ENCODE peak calls at places on chromosomes 3 and 15, in eight cellular contexts. S is HFF-Myc; N is AG04450; Y is mammary epithelial cell; M is CD4-positive, alpha-beta T cell; Q is progenitor cell of endocrine pancreas; C is fibroblast of pulmonary artery; D is AG10803. F is an unnamed sample.

GRCh38 chr15:64678126-64678819 is 97.1 kb downstream of the RBPMS2 start:
- DNase-seq in S (no peak), N (no peak), Y (peak; percentile 39), M (no peak), Q (no peak), C (no peak), D (no peak), F (no peak)

GRCh38 chr3:138945646-138946553 is 1.0 kb downstream of the FOXL2 start:
- DNase-seq in S (no peak), N (no peak), Y (peak; percentile 74), M (no peak), Q (no peak), C (peak; percentile 38), D (peak; percentile 62), F (no peak)

GRCh38 chr3:117562000-117562399 is 852.4 kb downstream of the TUSC7 start:
- DNase-seq in S (no peak), N (no peak), Y (no peak), M (no peak), Q (no peak), C (no peak), D (no peak), F (no peak)

GRCh38 chr15:82803793-82804574 is 1.9 kb downstream of the FSD2 start:
- DNase-seq in S (no peak), N (no peak), Y (no peak), M (no peak), Q (no peak), C (peak; percentile 27), D (peak; percentile 36), F (no peak)

GRCh38 chr15:70762469-70763119 is 764 bp downstream of the UACA start:
- DNase-seq in S (no peak), N (no peak), Y (peak; percentile 63), M (no peak), Q (peak; percentile 40), C (peak; percentile 70), D (peak; percentile 69), F (no peak)

GRCh38 chr3:161413127-161413854 is 42.0 kb upstream of the SPTSSB start:
- DNase-seq in S (no peak), N (no peak), Y (peak; percentile 52), M (no peak), Q (no peak), C (peak; percentile 69), D (peak; percentile 15), F (no peak)

GRCh38 chr3:72082121-72082715 is 297.3 kb upstream of the PROK2 start:
- DNase-seq in S (no peak), N (no peak), Y (no peak), M (no peak), Q (no peak), C (peak; percentile 75), D (peak; percentile 66), F (no peak)

GRCh38 chr3:134366928-134367352 is 7.3 kb downstream of the AMOTL2 start:
- DNase-seq in S (no peak), N (no peak), Y (no peak), M (no peak), Q (no peak), C (no peak), D (peak; percentile 72), F (no peak)

GRCh38 chr3:94063497-94064119 is 747 bp downstream of the NSUN3 start:
- DNase-seq in S (no peak), N (no peak), Y (peak; percentile 16), M (no peak), Q (no peak), C (no peak), D (peak; percentile 15), F (no peak)

GRCh38 chr15:101610628-101611000 is 41.6 kb downstream of the TM2D3 start:
- DNase-seq in S (no peak), N (no peak), Y (no peak), M (no peak), Q (no peak), C (no peak), D (no peak), F (no peak)

GRCh38 chr15:73941044-73941443 is 14.8 kb downstream of the LOXL1 start:
- DNase-seq in S (no peak), N (peak; percentile 88), Y (no peak), M (no peak), Q (no peak), C (peak; percentile 91), D (peak; percentile 98), F (no peak)

GRCh38 chr3:4338751-4339150 is 35.6 kb downstream of the SETMAR start:
- DNase-seq in S (no peak), N (no peak), Y (no peak), M (no peak), Q (no peak), C (no peak), D (no peak), F (no peak)

GRCh38 chr3:169657351-169658124 is 6.0 kb downstream of the MECOM start:
- DNase-seq in S (no peak), N (no peak), Y (no peak), M (no peak), Q (no peak), C (no peak), D (no peak), F (no peak)

GRCh38 chr3:184590795-184591194 is 29.2 kb downstream of the EPHB3 start:
- DNase-seq in S (no peak), N (no peak), Y (no peak), M (no peak), Q (no peak), C (peak; percentile 30), D (no peak), F (no peak)

GRCh38 chr15:38320181-38320580 is 67.5 kb downstream of the SPRED1 start:
- DNase-seq in S (no peak), N (no peak), Y (no peak), M (no peak), Q (no peak), C (peak; percentile 36), D (no peak), F (no peak)

GRCh38 chr3:184651945-184652344 is 59.9 kb downstream of the MAGEF1 start:
- DNase-seq in S (no peak), N (no peak), Y (peak; percentile 97), M (no peak), Q (no peak), C (no peak), D (no peak), F (no peak)

GRCh38 chr3:38131621-38132369 is 5.1 kb downstream of the ACAA1 start:
- DNase-seq in S (no peak), N (no peak), Y (no peak), M (no peak), Q (no peak), C (peak; percentile 60), D (peak; percentile 20), F (no peak)
- TF ChIP-seq CTCF in S (peak; percentile 66), N (peak; percentile 63), Y (peak; percentile 51), M (peak; percentile 28), Q (peak; percentile 53), C (peak; percentile 71), D (peak; percentile 48), F (peak; percentile 51)

GRCh38 chr3:49313902-49314676 is 25.8 kb downstream of the USP4 start:
- DNase-seq in S (no peak), N (no peak), Y (peak; percentile 23), M (no peak), Q (no peak), C (peak; percentile 61), D (no peak), F (no peak)

GRCh38 chr3:49311283-49311682 is 28.6 kb downstream of the USP4 start:
- DNase-seq in S (no peak), N (no peak), Y (no peak), M (no peak), Q (no peak), C (no peak), D (no peak), F (no peak)

DNA sequence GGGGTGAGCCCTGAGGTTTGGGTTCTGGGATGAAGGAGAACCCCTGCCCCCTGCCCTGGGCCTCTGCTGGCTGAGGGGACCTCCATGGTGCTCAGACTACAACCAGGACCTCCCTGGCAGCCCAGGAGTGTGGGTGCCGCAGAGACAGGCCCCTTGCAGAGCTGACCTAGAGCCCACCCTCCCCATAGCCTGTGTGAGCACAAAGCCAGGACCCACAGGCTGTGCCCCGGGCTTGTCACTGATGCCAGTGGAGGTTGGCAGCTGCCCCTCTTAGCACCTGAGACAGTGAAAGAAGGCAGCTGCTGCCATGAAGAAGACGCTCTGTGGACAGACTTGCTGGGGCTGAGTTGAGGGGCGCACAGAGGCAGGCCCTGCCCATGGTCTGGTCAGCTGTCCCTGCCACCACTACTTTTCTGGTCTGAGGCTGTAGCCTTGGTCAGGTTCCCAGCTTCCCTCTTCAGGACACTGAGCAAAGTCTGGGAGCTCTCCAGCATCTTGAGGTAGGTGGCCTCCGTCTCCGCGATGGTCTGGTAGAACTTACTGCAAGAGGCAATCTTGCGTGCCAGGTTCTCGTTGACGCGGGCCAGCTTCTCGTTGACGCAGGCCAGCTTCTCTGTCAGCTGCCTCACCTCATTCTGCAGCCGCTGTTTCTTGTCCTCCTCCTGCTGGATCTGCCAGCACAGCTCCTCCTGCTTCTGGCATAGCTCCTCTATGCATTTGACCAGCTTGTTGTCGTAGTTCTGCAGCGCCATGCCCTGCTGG is 23.0 kb downstream of the USP4 start:
- DNase-seq in S (no peak), N (no peak), Y (no peak), M (no peak), Q (no peak), C (no peak), D (no peak), F (no peak)
- TF ChIP-seq CTCF in S (no peak), N (no peak), Y (no peak), M (no peak), Q (no peak), C (no peak), D (no peak), F (no peak)

DNA sequence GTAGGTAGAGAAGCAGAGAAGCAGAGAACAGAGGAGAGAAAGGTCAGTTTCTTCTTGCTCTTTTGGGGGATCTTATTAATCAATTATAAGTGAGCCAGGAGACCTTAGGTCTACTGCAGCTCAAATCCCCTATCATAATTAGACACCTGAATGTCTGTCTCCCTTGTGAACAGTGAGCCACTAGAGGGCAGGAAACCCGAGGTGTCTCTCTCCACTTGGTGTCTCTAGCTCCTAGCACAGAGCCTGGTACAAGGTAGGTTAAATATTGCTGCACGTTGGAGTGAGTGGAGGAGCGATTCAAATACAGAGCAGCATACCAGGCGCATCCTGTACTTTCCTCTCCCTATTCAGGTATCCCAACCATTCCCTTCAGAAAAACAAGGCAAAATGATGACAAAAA is 2.0 kb upstream of the ST8SIA2 start:
- DNase-seq in S (no peak), N (no peak), Y (peak; percentile 53), M (no peak), Q (no peak), C (peak; percentile 5), D (peak; percentile 53), F (no peak)
- TF ChIP-seq CTCF in S (peak; percentile 28), N (peak; percentile 29), Y (peak; percentile 68), M (no peak), Q (peak; percentile 54), C (peak; percentile 18), D (peak; percentile 74), F (peak; percentile 69)

DNA sequence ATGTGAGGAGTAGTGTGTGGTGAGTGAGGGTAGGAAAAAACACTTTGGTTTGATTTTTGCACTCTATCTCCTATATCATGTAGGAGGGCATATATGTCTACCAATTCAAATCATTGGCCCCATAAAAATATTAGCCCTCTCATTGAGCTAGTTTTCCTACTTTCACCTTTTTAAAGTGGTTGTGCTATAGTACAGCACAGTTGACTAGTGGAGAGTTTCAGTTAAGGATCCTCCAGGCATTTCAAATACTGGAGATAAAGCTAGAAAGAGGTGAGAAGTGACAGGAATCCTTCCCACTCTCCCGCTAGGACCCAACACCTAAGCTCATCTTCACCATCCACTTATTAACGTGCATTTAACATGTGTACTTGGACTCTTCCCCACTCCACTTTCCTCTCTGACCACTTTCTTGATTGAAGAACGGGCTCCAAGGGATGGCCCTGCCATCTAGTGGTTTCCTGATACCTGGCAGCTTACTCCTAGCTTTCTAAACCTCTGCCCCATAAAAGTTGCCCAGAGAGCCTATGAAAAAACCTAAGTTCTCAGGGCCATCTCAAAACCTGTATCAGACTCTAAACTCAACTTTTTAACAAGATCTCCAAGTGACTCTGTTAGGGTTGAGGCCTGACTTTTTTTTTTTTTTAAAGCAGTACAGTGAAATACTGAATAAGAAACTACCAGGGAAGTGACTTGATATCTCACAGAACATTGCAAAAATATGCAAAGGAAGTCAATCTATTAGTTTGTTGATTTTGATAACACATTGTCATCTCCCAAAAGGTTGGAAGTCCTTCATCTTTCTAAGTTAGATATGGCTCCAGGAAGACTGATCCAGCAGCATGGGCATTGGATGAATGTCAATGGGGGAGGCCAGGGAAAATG is 17.9 kb downstream of the IL12A start:
- DNase-seq in S (peak; percentile 66), N (peak; percentile 61), Y (peak; percentile 54), M (no peak), Q (no peak), C (peak; percentile 83), D (peak; percentile 73), F (no peak)
- TF ChIP-seq CTCF in S (peak; percentile 95), N (peak; percentile 98), Y (peak; percentile 96), M (peak; percentile 41), Q (peak; percentile 79), C (peak; percentile 98), D (peak; percentile 98), F (peak; percentile 92)

F was measured in D721Med.